ENCODE peak calls at places on chromosomes 4 and X, in six cellular contexts. One of them, this sample, is unnamed.

GRCh38 chr4:86356831-86357230 is 3.0 kb downstream of the MAPK10 start:
- DNase-seq in left ventricle myocardium inferior: no peak
- DNase-seq in neural progenitor cell: peak; percentile 8
- DNase-seq in CD4-positive, alpha-beta memory T cell: no peak
- DNase-seq in right atrium auricular region: no peak
- DNase-seq in PC-3: no peak
- DNase-seq in this sample: no peak

GRCh38 chr4:88794952-88795351 is 97.3 kb upstream of the NAP1L5 start:
- DNase-seq in PC-3: no peak
- DNase-seq in neural progenitor cell: no peak
- DNase-seq in CD4-positive, alpha-beta memory T cell: no peak
- DNase-seq in left ventricle myocardium inferior: no peak
- DNase-seq in right atrium auricular region: no peak
- DNase-seq in this sample: no peak

GRCh38 chr4:9812530-9813340 is 31.3 kb downstream of the DRD5 start:
- DNase-seq in CD4-positive, alpha-beta memory T cell: no peak
- DNase-seq in left ventricle myocardium inferior: no peak
- DNase-seq in neural progenitor cell: no peak
- DNase-seq in PC-3: no peak
- DNase-seq in right atrium auricular region: no peak
- DNase-seq in this sample: no peak

GRCh38 chrX:152905081-152905420 is 7.2 kb downstream of the ZNF185 start:
- DNase-seq in neural progenitor cell: no peak
- DNase-seq in PC-3: no peak
- DNase-seq in right atrium auricular region: no peak
- DNase-seq in CD4-positive, alpha-beta memory T cell: no peak
- DNase-seq in left ventricle myocardium inferior: no peak
- DNase-seq in this sample: no peak

GRCh38 chr4:161869511-161869910 is 294.3 kb downstream of the FSTL5 start:
- DNase-seq in neural progenitor cell: no peak
- DNase-seq in CD4-positive, alpha-beta memory T cell: no peak
- DNase-seq in right atrium auricular region: no peak
- DNase-seq in left ventricle myocardium inferior: no peak
- DNase-seq in PC-3: no peak
- DNase-seq in this sample: no peak

GRCh38 chr4:31045151-31045550 is 325.0 kb downstream of the PCDH7 start:
- DNase-seq in neural progenitor cell: no peak
- DNase-seq in right atrium auricular region: no peak
- DNase-seq in PC-3: peak; percentile 16
- DNase-seq in CD4-positive, alpha-beta memory T cell: no peak
- DNase-seq in left ventricle myocardium inferior: no peak
- DNase-seq in this sample: no peak

GRCh38 chr4:145709336-145709735 is 29.4 kb downstream of the C4orf51 start:
- DNase-seq in left ventricle myocardium inferior: no peak
- DNase-seq in neural progenitor cell: no peak
- DNase-seq in right atrium auricular region: no peak
- DNase-seq in CD4-positive, alpha-beta memory T cell: no peak
- DNase-seq in PC-3: no peak
- DNase-seq in this sample: no peak

GRCh38 chr4:102007959-102008425 is 217.5 kb downstream of the BANK1 start:
- DNase-seq in neural progenitor cell: no peak
- DNase-seq in right atrium auricular region: no peak
- DNase-seq in PC-3: no peak
- DNase-seq in left ventricle myocardium inferior: no peak
- DNase-seq in CD4-positive, alpha-beta memory T cell: no peak
- DNase-seq in this sample: no peak

GRCh38 chr4:21879187-21879586 is 69.4 kb downstream of the KCNIP4 start:
- DNase-seq in right atrium auricular region: no peak
- DNase-seq in CD4-positive, alpha-beta memory T cell: no peak
- DNase-seq in left ventricle myocardium inferior: no peak
- DNase-seq in PC-3: peak; percentile 21
- DNase-seq in neural progenitor cell: peak; percentile 54
- DNase-seq in this sample: no peak

GRCh38 chrX:43693602-43694406 is 37.7 kb downstream of the MAOA start:
- DNase-seq in neural progenitor cell: no peak
- DNase-seq in left ventricle myocardium inferior: no peak
- DNase-seq in CD4-positive, alpha-beta memory T cell: no peak
- DNase-seq in PC-3: peak; percentile 82
- DNase-seq in right atrium auricular region: no peak
- DNase-seq in this sample: no peak

GRCh38 chrX:101429934-101430333 is 21.9 kb downstream of the HNRNPH2 start:
- DNase-seq in PC-3: peak; percentile 35
- DNase-seq in right atrium auricular region: no peak
- DNase-seq in neural progenitor cell: no peak
- DNase-seq in CD4-positive, alpha-beta memory T cell: no peak
- DNase-seq in left ventricle myocardium inferior: no peak
- DNase-seq in this sample: no peak

GRCh38 chr4:101252721-101253120 is 94.6 kb downstream of the PPP3CA start:
- DNase-seq in CD4-positive, alpha-beta memory T cell: no peak
- DNase-seq in left ventricle myocardium inferior: no peak
- DNase-seq in neural progenitor cell: no peak
- DNase-seq in PC-3: no peak
- DNase-seq in right atrium auricular region: no peak
- DNase-seq in this sample: no peak

GRCh38 chr4:123997116-123997515 is 600.5 kb downstream of the SPRY1 start:
- DNase-seq in CD4-positive, alpha-beta memory T cell: no peak
- DNase-seq in left ventricle myocardium inferior: no peak
- DNase-seq in PC-3: peak; percentile 6
- DNase-seq in neural progenitor cell: peak; percentile 82
- DNase-seq in right atrium auricular region: no peak
- DNase-seq in this sample: no peak

GRCh38 chr4:113064244-113064643 is 14.8 kb downstream of the ANK2 start:
- DNase-seq in CD4-positive, alpha-beta memory T cell: no peak
- DNase-seq in PC-3: no peak
- DNase-seq in right atrium auricular region: no peak
- DNase-seq in left ventricle myocardium inferior: no peak
- DNase-seq in neural progenitor cell: peak; percentile 96
- DNase-seq in this sample: no peak

GRCh38 chr4:16443504-16444088 is 217.3 kb upstream of the TAPT1 start:
- DNase-seq in PC-3: peak; percentile 61
- DNase-seq in left ventricle myocardium inferior: no peak
- DNase-seq in CD4-positive, alpha-beta memory T cell: peak; percentile 2
- DNase-seq in right atrium auricular region: no peak
- DNase-seq in neural progenitor cell: peak; percentile 56
- DNase-seq in this sample: no peak

GRCh38 chr4:171880136-171880535 is 66.9 kb downstream of the GALNTL6 start:
- DNase-seq in PC-3: peak; percentile 36
- DNase-seq in right atrium auricular region: no peak
- DNase-seq in neural progenitor cell: peak; percentile 1
- DNase-seq in CD4-positive, alpha-beta memory T cell: no peak
- DNase-seq in left ventricle myocardium inferior: no peak
- DNase-seq in this sample: no peak

GRCh38 chr4:179110356-179110755 is 1668.1 kb upstream of the AGA start:
- DNase-seq in right atrium auricular region: no peak
- DNase-seq in CD4-positive, alpha-beta memory T cell: no peak
- DNase-seq in PC-3: peak; percentile 57
- DNase-seq in neural progenitor cell: no peak
- DNase-seq in left ventricle myocardium inferior: no peak
- DNase-seq in this sample: no peak

GRCh38 chr4:162952232-162952631 is 214.5 kb downstream of the NAF1 start:
- DNase-seq in left ventricle myocardium inferior: no peak
- DNase-seq in neural progenitor cell: no peak
- DNase-seq in CD4-positive, alpha-beta memory T cell: no peak
- DNase-seq in PC-3: peak; percentile 23
- DNase-seq in right atrium auricular region: no peak
- DNase-seq in this sample: no peak

GRCh38 chrX:40855411-40855810 is 120.1 kb upstream of the MED14 start:
- DNase-seq in right atrium auricular region: no peak
- DNase-seq in PC-3: peak; percentile 94
- DNase-seq in left ventricle myocardium inferior: no peak
- DNase-seq in neural progenitor cell: no peak
- DNase-seq in CD4-positive, alpha-beta memory T cell: no peak
- DNase-seq in this sample: no peak

GRCh38 chr4:4416981-4417380 is 30.1 kb downstream of the NSG1 start:
- DNase-seq in CD4-positive, alpha-beta memory T cell: no peak
- DNase-seq in PC-3: no peak
- DNase-seq in neural progenitor cell: no peak
- DNase-seq in right atrium auricular region: no peak
- DNase-seq in left ventricle myocardium inferior: no peak
- DNase-seq in this sample: peak; percentile 37

GRCh38 chr4:6437682-6438264 is 34.6 kb downstream of the PPP2R2C start:
- DNase-seq in CD4-positive, alpha-beta memory T cell: no peak
- DNase-seq in neural progenitor cell: no peak
- DNase-seq in PC-3: no peak
- DNase-seq in left ventricle myocardium inferior: no peak
- DNase-seq in right atrium auricular region: no peak
- DNase-seq in this sample: no peak

GRCh38 chr4:101158507-101158906 is 188.8 kb downstream of the PPP3CA start:
- DNase-seq in PC-3: no peak
- DNase-seq in right atrium auricular region: no peak
- DNase-seq in left ventricle myocardium inferior: no peak
- DNase-seq in neural progenitor cell: no peak
- DNase-seq in CD4-positive, alpha-beta memory T cell: no peak
- DNase-seq in this sample: no peak

GRCh38 chr4:87130985-87131753 is 89.2 kb downstream of the KLHL8 start:
- DNase-seq in left ventricle myocardium inferior: no peak
- DNase-seq in PC-3: no peak
- DNase-seq in right atrium auricular region: no peak
- DNase-seq in neural progenitor cell: peak; percentile 21
- DNase-seq in CD4-positive, alpha-beta memory T cell: no peak
- DNase-seq in this sample: no peak

GRCh38 chrX:77788050-77788449 is 2.0 kb upstream of the ATRX start:
- DNase-seq in right atrium auricular region: no peak
- DNase-seq in PC-3: no peak
- DNase-seq in CD4-positive, alpha-beta memory T cell: peak; percentile 54
- DNase-seq in left ventricle myocardium inferior: no peak
- DNase-seq in neural progenitor cell: no peak
- DNase-seq in this sample: no peak

GRCh38 chr4:1359161-1359535 is 12.1 kb downstream of the UVSSA start:
- DNase-seq in PC-3: no peak
- DNase-seq in CD4-positive, alpha-beta memory T cell: no peak
- DNase-seq in left ventricle myocardium inferior: no peak
- DNase-seq in right atrium auricular region: no peak
- DNase-seq in neural progenitor cell: no peak
- DNase-seq in this sample: no peak

GRCh38 chrX:23012162-23012561 is 12.4 kb downstream of the DDX53 start:
- DNase-seq in CD4-positive, alpha-beta memory T cell: no peak
- DNase-seq in PC-3: no peak
- DNase-seq in left ventricle myocardium inferior: no peak
- DNase-seq in neural progenitor cell: no peak
- DNase-seq in right atrium auricular region: no peak
- DNase-seq in this sample: no peak

GRCh38 chrX:112672788-112673560 is 6.8 kb downstream of the LHFPL1 start:
- DNase-seq in neural progenitor cell: no peak
- DNase-seq in PC-3: no peak
- DNase-seq in left ventricle myocardium inferior: no peak
- DNase-seq in CD4-positive, alpha-beta memory T cell: no peak
- DNase-seq in right atrium auricular region: no peak
- DNase-seq in this sample: no peak

GRCh38 chrX:112678831-112679230 is 907 bp downstream of the LHFPL1 start:
- DNase-seq in neural progenitor cell: no peak
- DNase-seq in left ventricle myocardium inferior: no peak
- DNase-seq in right atrium auricular region: no peak
- DNase-seq in CD4-positive, alpha-beta memory T cell: peak; percentile 3
- DNase-seq in PC-3: no peak
- DNase-seq in this sample: no peak

GRCh38 chrX:112677167-112677566 is 2.6 kb downstream of the LHFPL1 start:
- DNase-seq in PC-3: no peak
- DNase-seq in CD4-positive, alpha-beta memory T cell: no peak
- DNase-seq in right atrium auricular region: no peak
- DNase-seq in neural progenitor cell: no peak
- DNase-seq in left ventricle myocardium inferior: peak; percentile 14
- DNase-seq in this sample: no peak
- H3K4me1 ChIP-seq in PC-3: no peaks in the 10 kb centered on the region
- H3K4me1 ChIP-seq in CD4-positive, alpha-beta memory T cell: peaks cover 37% of the 10 kb centered on the region
- H3K4me1 ChIP-seq in right atrium auricular region: no peaks in the 10 kb centered on the region
- H3K4me1 ChIP-seq in neural progenitor cell: peaks cover 46% of the 10 kb centered on the region
- H3K4me1 ChIP-seq in left ventricle myocardium inferior: peaks cover 9% of the 10 kb centered on the region
- H3K4me1 ChIP-seq in this sample: peaks cover 5% of the 10 kb centered on the region

DNA sequence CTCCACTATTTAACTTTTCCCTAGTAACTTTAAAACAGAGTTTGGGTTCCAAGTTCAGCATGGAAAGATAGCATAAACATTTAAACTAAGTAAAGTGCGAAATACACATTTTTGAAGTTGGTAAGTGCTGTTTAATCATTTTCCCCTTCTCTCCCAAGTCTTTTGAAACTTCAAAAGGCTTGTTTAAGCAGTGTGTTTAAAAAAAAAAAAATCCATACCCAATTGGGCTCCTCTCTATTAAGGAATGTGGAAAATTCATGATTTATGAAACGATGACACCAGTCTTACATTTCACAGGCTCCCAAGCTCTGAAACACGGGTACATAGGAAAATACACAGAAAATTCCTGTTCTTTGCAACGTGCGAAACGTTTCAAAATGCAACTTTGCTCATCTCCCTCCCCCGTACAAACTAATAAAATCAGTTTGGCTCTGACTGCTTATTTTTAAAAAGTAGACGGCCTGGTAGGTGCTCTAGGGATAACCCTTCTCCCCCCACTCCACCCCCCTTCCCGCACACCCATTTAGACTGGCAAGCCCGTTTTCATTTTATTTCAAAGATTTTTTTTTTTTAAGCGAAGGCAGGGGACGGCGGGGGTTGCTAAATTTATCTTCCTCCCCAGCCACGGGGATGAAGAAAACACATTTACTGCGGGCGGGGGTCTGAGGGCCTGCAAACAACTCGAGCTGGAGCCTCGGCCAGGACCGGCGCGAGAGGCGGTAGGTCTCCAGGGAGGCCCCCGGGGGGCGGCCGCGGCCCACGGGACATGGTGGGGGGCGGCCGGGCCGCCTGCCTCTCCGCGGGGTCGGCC is 789 bp upstream of the ZFX start:
- DNase-seq in PC-3: peak; percentile 40
- DNase-seq in left ventricle myocardium inferior: no peak
- DNase-seq in CD4-positive, alpha-beta memory T cell: no peak
- DNase-seq in neural progenitor cell: no peak
- DNase-seq in right atrium auricular region: no peak
- DNase-seq in this sample: peak; percentile 70
- H3K4me1 ChIP-seq in PC-3: peaks cover 63% of the 10 kb centered on the region
- H3K4me1 ChIP-seq in left ventricle myocardium inferior: peaks cover 49% of the 10 kb centered on the region
- H3K4me1 ChIP-seq in CD4-positive, alpha-beta memory T cell: peaks cover 67% of the 10 kb centered on the region
- H3K4me1 ChIP-seq in neural progenitor cell: peaks cover 59% of the 10 kb centered on the region
- H3K4me1 ChIP-seq in right atrium auricular region: no peaks in the 10 kb centered on the region
- H3K4me1 ChIP-seq in this sample: peaks cover 65% of the 10 kb centered on the region

GRCh38 chr4:133188433-133189175 is 39.5 kb downstream of the PCDH10 start:
- DNase-seq in left ventricle myocardium inferior: no peak
- DNase-seq in neural progenitor cell: no peak
- DNase-seq in CD4-positive, alpha-beta memory T cell: no peak
- DNase-seq in PC-3: no peak
- DNase-seq in right atrium auricular region: no peak
- DNase-seq in this sample: no peak

GRCh38 chr4:133190098-133190497 is 41.0 kb downstream of the PCDH10 start:
- DNase-seq in CD4-positive, alpha-beta memory T cell: no peak
- DNase-seq in left ventricle myocardium inferior: no peak
- DNase-seq in PC-3: peak; percentile 2
- DNase-seq in right atrium auricular region: no peak
- DNase-seq in neural progenitor cell: no peak
- DNase-seq in this sample: no peak

GRCh38 chr4:133186210-133186609 is 37.1 kb downstream of the PCDH10 start:
- DNase-seq in left ventricle myocardium inferior: no peak
- DNase-seq in PC-3: peak; percentile 12
- DNase-seq in neural progenitor cell: no peak
- DNase-seq in CD4-positive, alpha-beta memory T cell: no peak
- DNase-seq in right atrium auricular region: no peak
- DNase-seq in this sample: no peak

GRCh38 chr4:133186845-133187244 is 37.8 kb downstream of the PCDH10 start:
- DNase-seq in left ventricle myocardium inferior: no peak
- DNase-seq in right atrium auricular region: no peak
- DNase-seq in CD4-positive, alpha-beta memory T cell: no peak
- DNase-seq in neural progenitor cell: no peak
- DNase-seq in PC-3: peak; percentile 46
- DNase-seq in this sample: no peak
- H3K4me1 ChIP-seq in left ventricle myocardium inferior: no peaks in the 10 kb centered on the region
- H3K4me1 ChIP-seq in right atrium auricular region: no peaks in the 10 kb centered on the region
- H3K4me1 ChIP-seq in CD4-positive, alpha-beta memory T cell: no peaks in the 10 kb centered on the region
- H3K4me1 ChIP-seq in neural progenitor cell: no peaks in the 10 kb centered on the region
- H3K4me1 ChIP-seq in PC-3: peaks cover 8% of the 10 kb centered on the region
- H3K4me1 ChIP-seq in this sample: no peaks in the 10 kb centered on the region

GRCh38 chrX:130086414-130087207 is 23.7 kb downstream of the ELF4 start:
- DNase-seq in CD4-positive, alpha-beta memory T cell: peak; percentile 76
- DNase-seq in PC-3: no peak
- DNase-seq in left ventricle myocardium inferior: no peak
- DNase-seq in right atrium auricular region: no peak
- DNase-seq in neural progenitor cell: no peak
- DNase-seq in this sample: no peak
- H3K4me1 ChIP-seq in CD4-positive, alpha-beta memory T cell: peaks cover 76% of the 10 kb centered on the region
- H3K4me1 ChIP-seq in PC-3: no peaks in the 10 kb centered on the region
- H3K4me1 ChIP-seq in left ventricle myocardium inferior: peaks cover 29% of the 10 kb centered on the region
- H3K4me1 ChIP-seq in right atrium auricular region: no peaks in the 10 kb centered on the region
- H3K4me1 ChIP-seq in neural progenitor cell: no peaks in the 10 kb centered on the region
- H3K4me1 ChIP-seq in this sample: no peaks in the 10 kb centered on the region

This sample was measured in sigmoid colon.